ENCODE peak calls at places on chromosomes 11 and 22, in four cellular contexts. T is heart right ventricle; F is CD4-positive, alpha-beta T cell; M is naive thymus-derived CD4-positive, alpha-beta T cell. B is an unnamed sample.

GRCh38 chr11:6260207-6260726 is 629 bp downstream of the CCKBR start:
- ATAC-seq in F (no peak), T (no peak), M (no peak), B (no peak)

GRCh38 chr11:126393143-126393542 is 37.7 kb downstream of the ST3GAL4 start:
- ATAC-seq in T (no peak), M (no peak), F (no peak), B (no peak)

GRCh38 chr22:19708323-19709011 is 5.8 kb upstream of the SEPTIN5 start:
- ATAC-seq in T (no peak), F (no peak), M (no peak), B (no peak)

GRCh38 chr11:134583397-134583990 is 171.5 kb upstream of the B3GAT1 start:
- ATAC-seq in F (no peak), M (peak), T (peak), B (no peak)

GRCh38 chr11:27370374-27370773 is 7.4 kb upstream of the CCDC34 start:
- ATAC-seq in T (no peak), M (no peak), F (no peak), B (no peak)

GRCh38 chr11:57311109-57311936 is 13.4 kb downstream of the TNKS1BP1 start:
- ATAC-seq in T (peak), F (peak), M (peak), B (peak)

GRCh38 chr11:84543367-84544159 is 1083.6 kb downstream of the DLG2 start:
- ATAC-seq in F (no peak), T (no peak), M (no peak), B (no peak)

GRCh38 chr11:111574373-111575230 is 27.6 kb upstream of the SIK2 start:
- ATAC-seq in M (no peak), F (no peak), T (no peak), B (no peak)

GRCh38 chr11:43589601-43590250 is 90.8 kb upstream of the HSD17B12 start:
- ATAC-seq in M (no peak), F (no peak), T (no peak), B (no peak)

GRCh38 chr11:62804310-62805043 is 763 bp downstream of the NXF1 start:
- ATAC-seq in T (peak), M (no peak), F (no peak), B (peak)

GRCh38 chr22:40320687-40321086 is 25.6 kb upstream of the ADSL start:
- ATAC-seq in F (no peak), T (no peak), M (no peak), B (no peak)

GRCh38 chr22:32385681-32386080 is 26.4 kb downstream of the RTCB start:
- ATAC-seq in F (no peak), T (no peak), M (no peak), B (no peak)

B was measured in gastroesophageal sphincter.